ENCODE peak calls at places on chromosomes 11 and 22, in eight cellular contexts. P, G, D, O, K, B, V and N are unnamed samples.

GRCh38 chr11:20008190-20008801 is 152.0 kb downstream of the DBX1 start:
- ATAC-seq in P (no peak), G (no peak), D (no peak), O (peak; percentile 9), K (no peak), B (no peak), V (no peak), N (no peak)

GRCh38 chr11:93718057-93718563 is 23.2 kb downstream of the TAF1D start:
- ATAC-seq in P (no peak), G (peak; percentile 79), D (no peak), O (no peak), K (no peak), B (no peak), V (no peak), N (no peak)

GRCh38 chr22:35315141-35315854 is 15.6 kb downstream of the TOM1 start:
- ATAC-seq in P (no peak), G (no peak), D (peak; percentile 21), O (no peak), K (no peak), B (no peak), V (no peak), N (no peak)

GRCh38 chr11:77001524-77001923 is 32.7 kb upstream of the B3GNT6 start:
- ATAC-seq in P (no peak), G (no peak), D (no peak), O (no peak), K (no peak), B (no peak), V (no peak), N (no peak)

GRCh38 chr11:126968915-126969314 is 31.7 kb downstream of the KIRREL3 start:
- ATAC-seq in P (no peak), G (peak; percentile 63), D (no peak), O (no peak), K (no peak), B (no peak), V (no peak), N (no peak)

GRCh38 chr22:17430298-17430900 is 61.1 kb downstream of the CECR2 start:
- ATAC-seq in P (no peak), G (peak; percentile 41), D (peak; percentile 87), O (no peak), K (no peak), B (no peak), V (no peak), N (peak; percentile 84)

GRCh38 chr11:110891411-110891810 is 179.2 kb upstream of the ARHGAP20 start:
- ATAC-seq in P (no peak), G (no peak), D (no peak), O (no peak), K (no peak), B (peak; percentile 94), V (no peak), N (peak; percentile 58)

GRCh38 chr11:213111-213510 is 5.6 kb downstream of the RIC8A start:
- ATAC-seq in P (no peak), G (no peak), D (no peak), O (no peak), K (no peak), B (no peak), V (no peak), N (no peak)

GRCh38 chr22:41983516-41983915 is 14.3 kb downstream of the SEPTIN3 start:
- ATAC-seq in P (no peak), G (no peak), D (peak; percentile 20), O (no peak), K (no peak), B (no peak), V (no peak), N (peak; percentile 66)

GRCh38 chr11:130737041-130737830 is 179.0 kb downstream of the SNX19 start:
- ATAC-seq in P (no peak), G (no peak), D (no peak), O (no peak), K (no peak), B (peak; percentile 5), V (no peak), N (no peak)

GRCh38 chr11:22042081-22042480 is 150.8 kb upstream of the ANO5 start:
- ATAC-seq in P (no peak), G (no peak), D (no peak), O (peak; percentile 71), K (no peak), B (no peak), V (no peak), N (no peak)

GRCh38 chr11:116693206-116694016 is 79.4 kb downstream of the BUD13 start:
- ATAC-seq in P (no peak), G (no peak), D (no peak), O (peak; percentile 81), K (no peak), B (no peak), V (no peak), N (no peak)

GRCh38 chr11:130178992-130179391 is 19.4 kb downstream of the ST14 start:
- ATAC-seq in P (no peak), G (no peak), D (no peak), O (no peak), K (no peak), B (no peak), V (no peak), N (no peak)

DNA sequence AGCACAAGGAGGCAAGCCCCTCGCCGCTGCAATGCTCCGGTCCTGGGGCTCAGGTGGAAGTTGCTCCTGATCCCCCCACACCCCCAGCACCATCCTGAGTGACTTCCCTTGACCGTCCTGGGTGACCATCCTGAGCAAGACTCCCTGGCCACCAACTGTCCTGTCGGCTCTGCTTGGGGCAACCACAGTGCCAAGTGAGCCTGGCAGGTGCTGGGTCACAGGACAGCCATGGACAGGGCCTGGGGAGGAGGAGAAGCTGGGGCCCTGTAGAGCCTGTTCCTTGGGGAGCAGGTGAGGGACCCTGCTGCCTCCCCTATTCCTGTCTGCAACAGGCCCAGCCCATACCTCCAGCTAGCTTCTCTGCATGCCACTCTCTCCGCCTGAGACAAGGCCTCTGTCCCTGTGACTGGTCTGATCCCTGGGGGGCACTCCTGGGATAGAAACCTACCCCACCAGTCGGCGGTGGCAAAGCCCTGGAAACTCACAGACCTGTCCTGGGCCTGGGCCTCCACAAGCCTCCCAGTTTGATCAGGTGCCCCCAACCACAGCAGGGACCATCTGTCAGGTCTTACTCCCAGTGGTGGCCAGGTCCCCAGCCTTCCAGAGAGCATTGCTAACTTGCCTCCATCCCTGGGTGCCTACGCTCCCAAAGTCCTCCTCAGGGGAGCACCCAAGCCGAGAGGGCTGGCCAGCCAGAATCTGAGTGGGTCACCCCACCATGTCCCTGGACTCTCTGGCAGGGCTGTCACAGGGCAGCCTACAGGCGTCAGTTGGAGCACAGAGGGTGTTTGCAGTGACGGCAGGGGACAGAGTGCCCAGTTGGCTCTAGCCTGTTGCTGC is 68.7 kb upstream of the WNT7B start:
- ATAC-seq in P (peak; percentile 35), G (no peak), D (peak; percentile 80), O (peak; percentile 60), K (no peak), B (no peak), V (peak; percentile 37), N (peak; percentile 15)
- TF ChIP-seq POLR2A in P (no peak), G (no peak), D (no peak), O (peak; percentile 69), K (no peak), B (no peak), V (no peak), N (peak; percentile 19)

GRCh38 chr22:50714631-50715179 is 23.3 kb upstream of the ACR start:
- ATAC-seq in P (no peak), G (no peak), D (no peak), O (no peak), K (no peak), B (no peak), V (no peak), N (no peak)
- TF ChIP-seq POLR2A in P (no peak), G (no peak), D (no peak), O (no peak), K (no peak), B (no peak), V (no peak), N (no peak)

DNA sequence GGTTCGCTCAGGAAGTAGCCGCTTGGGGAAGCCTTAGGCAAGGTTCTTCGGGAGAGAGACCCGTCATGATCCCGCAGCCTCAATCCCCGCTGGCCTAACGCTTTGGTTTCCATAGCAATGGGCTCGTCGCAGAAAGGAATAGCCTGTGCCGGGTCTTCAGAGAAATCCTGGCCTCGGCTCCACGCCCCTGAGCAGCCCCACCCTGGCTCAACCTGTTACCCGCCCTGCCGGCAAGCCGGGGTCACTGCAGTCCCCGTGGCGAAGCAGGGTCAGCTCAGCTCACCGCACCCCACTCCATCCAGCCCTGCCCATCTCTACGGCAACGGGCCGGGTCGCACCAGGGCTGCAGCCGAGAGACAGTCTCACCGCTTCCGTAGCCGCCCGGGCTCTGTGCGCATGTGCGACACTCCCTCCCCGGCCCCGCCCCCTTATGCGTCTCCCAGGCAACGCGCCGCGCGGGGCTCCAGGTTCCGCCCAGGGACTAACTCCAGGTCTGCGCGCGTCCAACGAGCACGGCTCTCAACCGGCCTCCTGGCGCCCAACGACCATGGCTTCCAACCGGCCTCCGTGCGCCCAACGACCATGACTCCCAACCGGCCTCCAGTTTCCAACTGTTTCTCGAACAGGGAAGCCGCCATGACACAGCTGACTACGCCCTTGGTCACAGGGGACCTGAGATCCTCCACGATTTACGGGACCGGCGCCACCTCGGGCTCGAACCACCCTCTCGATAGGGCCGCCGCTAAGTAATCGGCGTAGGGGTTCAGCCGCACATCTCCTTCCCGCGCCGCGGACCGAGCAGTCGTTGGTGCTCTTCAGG is at the start of gene DUSP18:
- ATAC-seq in P (peak; percentile 97), G (peak; percentile 98), D (peak; percentile 99), O (peak; percentile 99), K (peak; percentile 92), B (peak; percentile 99), V (peak; percentile 97), N (peak; percentile 99)
- TF ChIP-seq POLR2A in P (no peak), G (peak; percentile 79), D (no peak), O (peak; percentile 16), K (peak; percentile 78), B (no peak), V (peak; percentile 63), N (peak; percentile 44)

GRCh38 chr11:134069996-134070845 is 1.3 kb downstream of the JAM3 start:
- ATAC-seq in P (no peak), G (no peak), D (no peak), O (no peak), K (no peak), B (no peak), V (no peak), N (no peak)

GRCh38 chr11:134067486-134067885 is 1.4 kb upstream of the JAM3 start:
- ATAC-seq in P (no peak), G (no peak), D (no peak), O (no peak), K (no peak), B (no peak), V (no peak), N (no peak)

GRCh38 chr11:134071306-134071705 is 2.4 kb downstream of the JAM3 start:
- ATAC-seq in P (no peak), G (no peak), D (no peak), O (no peak), K (no peak), B (no peak), V (no peak), N (no peak)

GRCh38 chr11:134069426-134069921 is 602 bp downstream of the JAM3 start:
- ATAC-seq in P (peak; percentile 64), G (no peak), D (peak; percentile 59), O (peak; percentile 34), K (no peak), B (peak; percentile 68), V (no peak), N (peak; percentile 56)

DNA sequence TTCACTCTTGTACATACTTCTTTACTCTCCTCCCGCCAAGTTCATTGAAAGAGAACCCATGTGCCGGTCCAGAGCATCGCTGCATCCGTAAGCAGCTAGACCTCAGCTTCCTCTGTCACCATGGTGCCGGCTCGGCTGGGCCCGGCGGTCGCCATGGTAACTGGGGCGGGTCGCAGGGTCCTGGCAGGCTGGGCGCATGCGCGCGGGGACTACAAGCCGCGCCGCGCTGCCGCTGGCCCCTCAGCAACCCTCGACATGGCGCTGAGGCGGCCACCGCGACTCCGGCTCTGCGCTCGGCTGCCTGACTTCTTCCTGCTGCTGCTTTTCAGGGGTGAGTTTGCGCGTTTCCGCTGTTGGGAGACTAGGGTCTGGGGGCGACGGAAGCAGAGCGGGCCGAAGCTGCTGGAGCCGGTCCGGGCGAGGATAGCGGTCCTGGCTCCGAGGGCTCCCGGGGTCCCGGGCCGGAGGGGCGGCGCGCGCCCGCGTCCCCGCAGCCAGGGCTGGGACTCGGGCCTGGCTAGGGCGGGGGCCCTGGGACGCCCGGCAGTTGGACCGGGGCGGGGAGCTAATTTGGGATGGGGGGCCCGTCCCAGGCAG is at the start of gene JAM3:
- ATAC-seq in P (peak; percentile 98), G (peak; percentile 99), D (peak; percentile 98), O (peak; percentile 85), K (no peak), B (peak; percentile 92), V (peak; percentile 95), N (peak; percentile 97)
- TF ChIP-seq POLR2A in P (no peak), G (no peak), D (no peak), O (no peak), K (no peak), B (peak; percentile 69), V (peak; percentile 27), N (peak; percentile 87)